ENCODE peak calls at places on chromosomes 3 and 15, in nine cellular contexts. A is OCI-LY7; G is CD8-positive, alpha-beta memory T cell; M is fibroblast of villous mesenchyme; F is heart right ventricle; U is MM.1S; T is lower leg skin; L is adrenal gland; D is sigmoid colon. N is an unnamed sample.

GRCh38 chr15:66255293-66255676 is 1.7 kb upstream of the MEGF11 start:
- DNase-seq in M (no peak), A (no peak), D (no peak), T (no peak), G (no peak), U (no peak), F (no peak), L (no peak), N (no peak)

GRCh38 chr15:100759698-100760356 is 119.8 kb upstream of the ALDH1A3 start:
- DNase-seq in M (peak), F (no peak), U (no peak), G (no peak), D (no peak), T (no peak), L (peak), A (no peak), N (no peak)

GRCh38 chr15:83571820-83572707 is 81.9 kb upstream of the ADAMTSL3 start:
- DNase-seq in F (no peak), T (no peak), U (peak), D (no peak), M (peak), G (no peak), A (peak), L (no peak), N (no peak)

GRCh38 chr15:69060041-69060481 is 45.6 kb downstream of the NOX5 start:
- DNase-seq in M (no peak), A (no peak), F (peak), T (no peak), U (no peak), G (no peak), L (peak), D (peak), N (no peak)

GRCh38 chr3:140093742-140094141 is 158.8 kb downstream of the CLSTN2 start:
- DNase-seq in D (peak), A (no peak), G (no peak), L (peak), T (peak), M (peak), U (no peak), F (peak), N (peak)

GRCh38 chr3:180358179-180358578 is 243.8 kb upstream of the TTC14 start:
- DNase-seq in D (no peak), L (no peak), F (no peak), M (no peak), T (no peak), U (no peak), A (no peak), G (no peak), N (no peak)

GRCh38 chr3:13112521-13113345 is 39.5 kb upstream of the IQSEC1 start:
- DNase-seq in M (no peak), D (peak), A (no peak), U (no peak), L (no peak), G (no peak), F (no peak), T (no peak), N (no peak)

GRCh38 chr15:59400103-59400813 is 27.6 kb upstream of the MYO1E start:
- DNase-seq in G (no peak), F (no peak), T (no peak), M (no peak), A (peak), U (no peak), L (no peak), D (no peak), N (no peak)

GRCh38 chr3:175193815-175194518 is 334.8 kb downstream of the NAALADL2 start:
- DNase-seq in A (no peak), M (peak), L (no peak), T (no peak), F (no peak), D (no peak), G (no peak), U (peak), N (peak)

GRCh38 chr15:44199393-44199792 is 4.3 kb upstream of the FRMD5 start:
- DNase-seq in F (no peak), G (no peak), L (no peak), U (no peak), T (no peak), A (no peak), D (no peak), M (no peak), N (no peak)

GRCh38 chr3:139421459-139421858 is 32.0 kb upstream of the COPB2 start:
- DNase-seq in U (no peak), G (no peak), L (no peak), M (no peak), T (no peak), F (no peak), A (no peak), D (no peak), N (no peak)

GRCh38 chr3:88149146-88149515 is 628 bp upstream of the C3orf38 start:
- DNase-seq in A (no peak), U (peak), M (no peak), T (peak), F (no peak), D (no peak), G (no peak), L (no peak), N (no peak)

GRCh38 chr3:9194509-9195184 is 54.8 kb downstream of the SRGAP3 start:
- DNase-seq in D (peak), L (no peak), U (no peak), T (no peak), F (no peak), A (no peak), M (no peak), G (no peak), N (no peak)

GRCh38 chr3:13559751-13560540 is 11.0 kb downstream of the FBLN2 start:
- DNase-seq in U (no peak), L (no peak), A (no peak), F (peak), T (no peak), G (no peak), M (no peak), D (peak), N (no peak)

GRCh38 chr3:159280792-159281191 is 478.9 kb downstream of the MFSD1 start:
- DNase-seq in L (no peak), U (no peak), M (no peak), F (no peak), A (no peak), G (no peak), T (no peak), D (no peak), N (no peak)

GRCh38 chr3:108959017-108959416 is 5.3 kb upstream of the GUCA1C start:
- DNase-seq in M (no peak), A (no peak), F (no peak), D (no peak), U (no peak), T (no peak), G (no peak), L (no peak), N (no peak)

GRCh38 chr15:83491486-83491885 is 44.3 kb downstream of the SH3GL3 start:
- DNase-seq in L (no peak), A (no peak), M (no peak), D (no peak), G (no peak), F (no peak), T (no peak), U (no peak), N (no peak)

GRCh38 chr3:185992801-185993467 is 55.1 kb upstream of the TRA2B start:
- DNase-seq in F (no peak), M (peak), G (no peak), T (peak), A (no peak), L (no peak), D (no peak), U (no peak), N (no peak)

GRCh38 chr3:105235785-105236184 is 130.9 kb upstream of the ALCAM start:
- DNase-seq in T (no peak), A (no peak), F (no peak), U (no peak), L (no peak), D (no peak), M (no peak), G (no peak), N (no peak)

GRCh38 chr3:106438916-106439315 is 570.1 kb upstream of the CBLB start:
- DNase-seq in G (no peak), A (no peak), F (no peak), T (no peak), M (no peak), U (no peak), D (no peak), L (no peak), N (no peak)

GRCh38 chr3:77606372-77606771 is 566.5 kb downstream of the ROBO2 start:
- DNase-seq in F (no peak), D (no peak), M (no peak), G (no peak), A (no peak), T (no peak), L (no peak), U (no peak), N (no peak)

GRCh38 chr15:71228403-71228802 is 113.1 kb downstream of the THSD4 start:
- DNase-seq in L (no peak), A (no peak), D (no peak), M (peak), G (no peak), T (no peak), U (no peak), F (no peak), N (peak)

GRCh38 chr3:197847866-197848401 is 56.9 kb downstream of the LRCH3 start:
- DNase-seq in M (peak), T (no peak), G (peak), F (no peak), A (peak), U (peak), L (no peak), D (no peak), N (no peak)

GRCh38 chr3:132615911-132616310 is 18.8 kb downstream of the ACKR4 start:
- DNase-seq in G (no peak), M (no peak), T (no peak), D (no peak), F (no peak), L (no peak), A (no peak), U (no peak), N (no peak)

GRCh38 chr3:188153498-188153948 is 434 bp upstream of the LPP start:
- DNase-seq in M (peak), U (no peak), D (peak), L (peak), G (peak), F (peak), A (peak), T (peak), N (peak)

GRCh38 chr3:111668912-111669488 is 73.9 kb upstream of the ZBED2 start:
- DNase-seq in A (peak), G (peak), D (no peak), L (no peak), F (no peak), U (peak), T (no peak), M (peak), N (no peak)

GRCh38 chr3:79886204-79886603 is 118.4 kb upstream of the ROBO1 start:
- DNase-seq in L (no peak), G (no peak), F (no peak), U (no peak), D (no peak), T (no peak), A (no peak), M (no peak), N (no peak)

GRCh38 chr3:189121088-189121487 is 50.7 kb upstream of the TPRG1 start:
- DNase-seq in U (no peak), M (no peak), A (no peak), L (no peak), T (no peak), D (no peak), G (peak), F (no peak), N (no peak)

GRCh38 chr15:88648357-88649214 is 9.8 kb downstream of the ISG20 start:
- DNase-seq in T (no peak), A (no peak), M (no peak), G (no peak), L (peak), U (no peak), D (peak), F (no peak), N (no peak)

GRCh38 chr3:61264281-61264680 is 13.0 kb upstream of the FHIT start:
- DNase-seq in U (no peak), F (no peak), A (no peak), L (no peak), M (no peak), D (no peak), T (no peak), G (no peak), N (no peak)

DNA sequence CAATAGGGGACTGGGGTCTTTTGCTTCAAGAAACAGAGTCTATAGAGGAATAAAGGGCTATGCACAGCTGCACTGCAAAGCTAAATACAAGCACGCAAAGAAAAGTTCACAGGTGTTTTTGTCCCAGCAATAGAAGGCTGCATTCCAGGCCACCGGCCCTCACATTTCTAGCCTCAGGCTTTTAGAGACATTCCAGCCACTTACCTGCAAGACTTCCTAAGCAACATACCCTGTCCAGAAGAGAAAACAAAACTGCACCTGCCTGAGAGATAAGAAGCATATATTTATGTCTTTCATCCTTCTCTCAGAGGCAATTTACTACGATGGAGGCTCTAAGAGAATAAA is 220.5 kb downstream of the OPA1 start:
- DNase-seq in A (no peak), M (no peak), G (no peak), L (no peak), F (no peak), T (no peak), D (no peak), U (no peak), N (no peak)
- H3K4me3 ChIP-seq in A (no peak), M (no peak), G (no peak), L (no peak), F (no peak), T (no peak), D (no peak), U (no peak), N (no peak)

DNA sequence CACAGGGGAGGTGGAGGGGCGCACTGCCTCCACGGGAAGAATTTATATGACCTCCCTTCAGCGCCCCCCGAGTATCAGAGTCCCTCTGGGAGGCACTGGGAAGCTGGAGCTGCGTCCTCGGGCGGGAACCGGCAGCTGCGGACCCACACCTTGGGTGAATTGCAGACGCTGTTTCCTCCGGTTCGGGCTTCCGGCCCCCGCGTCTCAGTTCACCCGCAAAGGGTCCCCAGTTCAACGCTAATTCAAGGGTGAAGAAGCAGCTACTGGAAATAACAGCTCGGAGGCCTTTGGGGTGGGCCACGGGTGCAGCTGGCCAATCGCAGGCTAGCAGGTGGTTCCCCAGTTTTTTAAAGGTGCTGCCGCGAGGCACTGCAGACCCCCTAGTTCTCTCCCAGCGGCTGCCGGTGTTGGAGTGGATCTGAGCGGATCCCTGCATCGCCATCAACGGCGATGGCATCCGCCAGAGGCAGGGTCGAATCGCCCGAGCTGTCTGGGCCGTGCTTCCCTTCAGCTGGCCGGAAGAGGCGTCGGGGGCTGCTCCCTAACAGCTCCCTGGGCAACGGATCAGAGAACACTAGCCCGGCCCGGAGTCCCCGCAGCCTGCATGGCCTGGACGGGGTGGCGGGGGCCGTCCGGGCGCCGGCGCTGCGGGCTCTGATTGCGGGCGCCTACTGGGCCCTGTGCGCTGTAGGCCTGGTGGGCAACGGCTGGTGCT is 19.4 kb upstream of the ADAMTS7 start:
- DNase-seq in T (no peak), A (peak), L (no peak), M (no peak), D (no peak), G (peak), U (no peak), F (no peak), N (no peak)
- H3K4me3 ChIP-seq in T (no peak), A (peak), L (no peak), M (no peak), D (no peak), G (no peak), U (no peak), F (peak), N (no peak)

DNA sequence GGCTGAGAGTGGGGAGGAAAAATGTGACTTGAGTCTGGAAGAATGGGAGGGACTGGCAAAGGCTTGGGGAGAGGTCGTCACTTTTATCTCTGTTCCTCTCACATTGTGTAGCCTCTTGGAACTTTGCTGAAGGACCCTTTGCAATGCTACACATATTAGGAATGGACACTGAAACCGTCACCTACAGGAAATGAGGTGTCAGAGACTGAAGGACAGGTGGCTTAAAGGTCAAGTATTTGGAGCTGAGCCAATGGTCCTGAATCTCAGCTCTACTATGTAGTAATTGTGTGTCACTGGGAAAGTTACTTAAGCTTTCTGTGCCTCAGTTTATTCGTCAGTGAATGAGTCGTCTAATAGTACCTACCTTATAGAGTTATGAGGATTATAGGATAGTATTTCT is 14.7 kb downstream of the MCTP2 start:
- DNase-seq in G (no peak), T (no peak), M (no peak), A (no peak), F (no peak), U (no peak), L (no peak), D (no peak), N (no peak)
- H3K4me3 ChIP-seq in G (no peak), T (no peak), M (no peak), A (no peak), F (no peak), U (no peak), L (no peak), D (no peak), N (no peak)

GRCh38 chr3:31974454-31974853 is 6.6 kb downstream of the OSBPL10 start:
- DNase-seq in M (peak), G (no peak), L (no peak), F (no peak), U (no peak), D (no peak), A (no peak), T (no peak), N (peak)
- H3K4me3 ChIP-seq in M (no peak), G (no peak), L (no peak), F (no peak), U (no peak), D (no peak), A (peak), T (no peak), N (no peak)

GRCh38 chr3:137471130-137471529 is 293.0 kb upstream of the SOX14 start:
- DNase-seq in T (no peak), L (no peak), G (no peak), A (no peak), F (no peak), M (no peak), D (no peak), U (no peak), N (no peak)

GRCh38 chr3:137471553-137472204 is 292.4 kb upstream of the SOX14 start:
- DNase-seq in A (no peak), G (no peak), M (no peak), D (no peak), L (no peak), F (no peak), T (no peak), U (no peak), N (no peak)

GRCh38 chr3:137469263-137469662 is 294.9 kb upstream of the SOX14 start:
- DNase-seq in T (no peak), L (no peak), U (no peak), A (no peak), G (no peak), D (no peak), M (no peak), F (no peak), N (no peak)

GRCh38 chr3:137468446-137468845 is 295.7 kb upstream of the SOX14 start:
- DNase-seq in M (no peak), T (no peak), D (no peak), G (no peak), U (no peak), A (no peak), L (no peak), F (no peak), N (no peak)
- H3K4me3 ChIP-seq in M (no peak), T (no peak), D (no peak), G (no peak), U (no peak), A (no peak), L (no peak), F (no peak), N (no peak)

GRCh38 chr15:41502787-41503668 is 9.4 kb downstream of the ITPKA start:
- DNase-seq in G (no peak), U (no peak), A (no peak), D (no peak), F (no peak), T (no peak), L (no peak), M (no peak), N (no peak)
- H3K4me3 ChIP-seq in G (peak), U (no peak), A (no peak), D (peak), F (peak), T (no peak), L (no peak), M (no peak), N (no peak)

GRCh38 chr3:62604301-62604700 is 231.0 kb upstream of the FEZF2 start:
- DNase-seq in M (peak), D (no peak), L (no peak), F (no peak), A (no peak), U (no peak), G (no peak), T (no peak), N (peak)
- H3K4me3 ChIP-seq in M (no peak), D (no peak), L (no peak), F (no peak), A (no peak), U (no peak), G (no peak), T (no peak), N (peak)

DNA sequence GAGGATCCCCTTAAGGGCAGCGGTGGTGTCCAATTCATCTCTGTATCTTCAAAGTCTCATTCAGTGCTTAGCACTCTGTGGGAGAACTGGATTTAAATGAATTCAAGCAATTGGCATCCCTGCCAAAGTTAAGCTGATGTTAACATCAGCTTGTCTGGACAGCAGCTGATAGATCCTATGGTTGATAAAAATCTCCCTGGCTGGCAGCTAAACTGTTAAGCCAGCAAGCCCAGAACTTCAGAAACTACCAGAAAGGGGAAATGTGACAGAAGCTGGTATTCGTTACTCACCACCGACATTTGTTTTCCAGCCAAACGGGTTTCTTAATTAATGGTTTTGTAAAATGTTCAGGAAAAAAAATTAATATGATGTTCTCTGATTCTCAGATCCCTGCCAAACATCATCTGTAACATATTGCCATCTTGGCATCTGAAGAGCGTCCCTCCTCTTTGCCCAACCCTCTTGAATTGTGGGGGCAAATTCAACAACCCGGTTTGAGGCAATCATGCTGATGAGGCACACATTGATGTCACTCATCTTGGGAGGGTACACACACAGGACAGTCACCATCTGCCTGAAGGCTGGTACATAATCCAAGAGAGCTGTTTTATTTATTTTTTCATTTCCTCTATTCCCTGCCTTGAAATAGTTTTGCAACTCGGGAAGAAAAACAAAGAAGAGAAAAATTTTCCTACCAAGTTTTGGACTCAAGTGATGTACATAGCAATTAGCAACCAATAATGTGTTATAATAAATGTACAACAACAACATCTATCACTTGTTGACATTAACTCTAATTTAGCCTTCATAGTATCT is 76.2 kb upstream of the ABHD17C start:
- DNase-seq in F (no peak), G (no peak), M (peak), A (no peak), U (no peak), L (no peak), T (no peak), D (no peak), N (no peak)
- H3K4me3 ChIP-seq in F (no peak), G (no peak), M (no peak), A (no peak), U (no peak), L (no peak), T (no peak), D (no peak), N (no peak)